ENCODE peak calls at places on chromosomes 6 and 20, in seven cellular contexts. P, I, J, M, X, G and W are unnamed samples. For H3K4me1, the result is how much of the 10 kb centered on the place peaks cover.

GRCh38 chr20:14632906-14633305 is 295.5 kb upstream of the FLRT3 start:
- DNase-seq in P (no peak), M (no peak), I (no peak), G (no peak), X (no peak), J (no peak), W (no peak)

GRCh38 chr20:59821788-59822187 is 111.6 kb downstream of the SYCP2 start:
- DNase-seq in J (no peak), M (no peak), X (no peak), I (no peak), P (peak), G (no peak), W (no peak)

GRCh38 chr6:41344865-41345264 is 9.5 kb downstream of the NCR2 start:
- DNase-seq in G (no peak), J (no peak), M (no peak), X (no peak), P (no peak), I (no peak), W (no peak)

GRCh38 chr20:21693322-21693721 is 12.1 kb upstream of the PAX1 start:
- DNase-seq in G (no peak), I (no peak), M (no peak), J (no peak), X (no peak), P (peak), W (no peak)

GRCh38 chr6:13242590-13242989 is 85.7 kb downstream of the TBC1D7 start:
- DNase-seq in P (no peak), M (no peak), J (no peak), X (no peak), I (no peak), G (no peak), W (no peak)

GRCh38 chr20:61808497-61808896 is 257.2 kb downstream of the TAF4 start:
- DNase-seq in G (no peak), P (peak), M (no peak), X (no peak), I (no peak), J (no peak), W (no peak)

GRCh38 chr6:150765457-150765764 is 100.1 kb upstream of the MTHFD1L start:
- DNase-seq in X (no peak), P (no peak), M (no peak), J (no peak), G (no peak), I (no peak), W (no peak)

GRCh38 chr6:116074732-116075387 is 14.2 kb upstream of the FRK start:
- DNase-seq in J (no peak), P (no peak), X (no peak), I (no peak), M (peak), G (no peak), W (no peak)

GRCh38 chr6:97669191-97669651 is 386.2 kb upstream of the MMS22L start:
- DNase-seq in M (no peak), P (peak), J (no peak), G (peak), X (no peak), I (no peak), W (no peak)

GRCh38 chr6:125794342-125795137 is 3.8 kb downstream of the NCOA7 start:
- DNase-seq in G (no peak), X (no peak), P (no peak), J (no peak), M (peak), I (no peak), W (no peak)

DNA sequence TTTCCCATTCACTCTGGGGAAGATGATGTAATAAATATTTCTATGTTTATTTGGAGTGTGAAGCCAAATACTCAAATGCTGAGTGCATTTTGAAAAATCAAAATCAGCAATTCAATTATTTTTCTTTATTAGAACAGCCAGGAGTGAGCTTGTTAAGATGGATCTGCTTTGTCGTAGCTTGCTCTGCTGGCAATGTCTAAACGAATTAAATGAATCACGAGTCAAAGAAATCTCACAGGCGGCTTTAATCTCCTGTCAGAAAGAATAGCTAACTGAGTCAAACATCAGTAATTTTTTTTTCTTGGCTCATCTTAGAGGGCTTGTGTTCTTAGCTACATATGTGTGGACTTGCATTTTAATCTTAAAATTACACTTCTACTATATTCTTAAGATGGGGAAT is 100.2 kb upstream of the HMGN3 start:
- DNase-seq in X (no peak), P (no peak), G (no peak), I (no peak), M (peak), J (no peak), W (peak)
- H3K27ac ChIP-seq in X (no peak), P (no peak), G (no peak), I (no peak), M (no peak), J (no peak), W (no peak)

DNA sequence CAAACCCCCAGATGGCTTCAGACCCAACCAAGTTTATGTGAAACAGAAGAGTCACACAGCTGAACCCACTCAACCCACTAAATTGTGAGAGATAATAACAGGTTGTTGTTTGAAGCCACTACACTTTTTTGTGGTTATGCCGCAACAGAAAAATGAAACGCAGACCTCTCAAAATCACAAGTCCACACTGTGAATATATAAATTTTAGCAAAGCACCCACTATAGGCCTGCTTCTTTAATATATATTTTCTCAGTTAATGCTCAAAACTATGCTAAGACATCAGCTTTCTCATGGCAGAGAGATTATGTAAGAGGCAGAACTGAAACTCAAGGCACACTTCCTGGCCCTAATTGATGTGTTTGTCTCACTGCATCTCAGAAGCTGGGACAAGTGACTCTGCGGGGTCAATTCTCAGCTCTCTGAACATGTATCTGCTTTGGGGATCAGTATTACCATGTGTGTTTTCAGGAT is 27.7 kb downstream of the MAP3K5 start:
- DNase-seq in M (no peak), J (no peak), X (no peak), G (no peak), I (no peak), P (no peak), W (no peak)
- H3K4me1 ChIP-seq in M (under half), J (under half), X (half or more), G (under half), I (under half), P (under half), W (under half)

DNA sequence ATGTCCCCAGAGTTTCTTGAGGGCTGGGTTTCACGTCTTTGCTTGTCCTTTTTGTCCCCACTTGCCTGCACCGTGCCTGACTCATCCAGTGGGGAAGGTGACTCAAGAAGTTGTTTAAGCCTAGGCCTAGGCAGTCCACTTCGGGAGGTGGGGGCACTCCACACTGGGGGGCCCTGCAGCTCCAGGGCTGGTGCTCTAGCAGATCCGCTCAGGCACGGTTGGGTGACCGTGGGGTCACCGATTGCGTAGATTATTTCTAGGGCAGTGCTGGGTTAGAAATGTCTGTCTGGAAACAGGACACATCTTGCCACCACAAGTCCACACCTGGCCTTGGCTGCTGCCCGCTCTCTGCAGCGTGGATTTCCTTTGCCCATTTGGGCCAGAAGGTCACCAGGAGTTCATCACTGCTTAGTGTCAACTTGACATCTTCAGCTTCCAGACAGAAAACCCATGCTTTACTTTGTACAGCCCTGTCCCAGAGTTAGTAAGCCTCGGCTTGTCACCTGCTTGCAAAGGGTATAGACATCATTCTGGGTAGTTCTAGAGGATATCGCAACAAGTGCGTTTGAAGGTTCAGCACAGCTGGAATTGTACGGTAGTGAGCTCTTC is 13.6 kb upstream of the C20orf144 start:
- DNase-seq in P (no peak), J (no peak), M (peak), I (no peak), X (no peak), G (no peak), W (no peak)
- H3K27ac ChIP-seq in P (no peak), J (no peak), M (no peak), I (no peak), X (no peak), G (no peak), W (no peak)

GRCh38 chr6:148457137-148457842 is 114.7 kb downstream of the SASH1 start:
- DNase-seq in P (no peak), J (no peak), X (no peak), G (peak), I (no peak), M (peak), W (no peak)

GRCh38 chr6:148453906-148454305 is 111.3 kb downstream of the SASH1 start:
- DNase-seq in G (no peak), I (no peak), P (no peak), X (no peak), J (no peak), M (no peak), W (no peak)

GRCh38 chr6:148457843-148458159 is 115.2 kb downstream of the SASH1 start:
- DNase-seq in G (no peak), I (no peak), J (no peak), P (no peak), M (no peak), X (no peak), W (no peak)

GRCh38 chr6:148455225-148455624 is 112.6 kb downstream of the SASH1 start:
- DNase-seq in M (no peak), G (peak), X (no peak), P (no peak), J (no peak), I (no peak), W (no peak)

GRCh38 chr6:148455674-148456559 is 113.3 kb downstream of the SASH1 start:
- DNase-seq in J (no peak), P (no peak), X (no peak), M (no peak), I (no peak), G (no peak), W (no peak)
- H3K4me1 ChIP-seq in J (under half), P (under half), X (under half), M (under half), I (under half), G (under half), W (under half)

GRCh38 chr6:79230149-79230548 is 4.3 kb downstream of the HMGN3 start:
- DNase-seq in M (no peak), J (no peak), X (no peak), I (no peak), P (no peak), G (no peak), W (no peak)

GRCh38 chr6:79234150-79235022 is at the start of gene HMGN3:
- DNase-seq in I (peak), P (peak), G (peak), J (peak), M (peak), X (peak), W (no peak)

GRCh38 chr6:79233611-79234149 is 802 bp downstream of the HMGN3 start:
- DNase-seq in M (peak), G (peak), I (no peak), P (peak), J (peak), X (peak), W (no peak)

GRCh38 chr6:79232696-79233462 is 1.6 kb downstream of the HMGN3 start:
- DNase-seq in X (no peak), G (no peak), I (no peak), J (no peak), P (no peak), M (no peak), W (no peak)

GRCh38 chr6:79231101-79231500 is 3.4 kb downstream of the HMGN3 start:
- DNase-seq in G (no peak), I (no peak), M (no peak), J (no peak), X (no peak), P (no peak), W (no peak)
- H3K27ac ChIP-seq in G (no peak), I (no peak), M (no peak), J (no peak), X (no peak), P (no peak), W (no peak)